ENCODE peak calls at places on chromosomes 1 and 21, in six cellular contexts. One of them, this sample, is unnamed.

GRCh38 chr1:205312866-205313680 is 8.5 kb downstream of the NUAK2 start:
- DNase-seq in CD4-positive, alpha-beta T cell: no peak
- DNase-seq in sigmoid colon: no peak
- DNase-seq in HCT116: no peak
- DNase-seq in PC-3: no peak
- DNase-seq in fibroblast of lung: no peak
- DNase-seq in this sample: no peak

GRCh38 chr1:151175910-151176309 is at the start of gene TMOD4:
- DNase-seq in CD4-positive, alpha-beta T cell: no peak
- DNase-seq in sigmoid colon: no peak
- DNase-seq in HCT116: no peak
- DNase-seq in PC-3: no peak
- DNase-seq in fibroblast of lung: no peak
- DNase-seq in this sample: peak

GRCh38 chr21:42807938-42808613 is 71.3 kb downstream of the WDR4 start:
- DNase-seq in CD4-positive, alpha-beta T cell: no peak
- DNase-seq in sigmoid colon: no peak
- DNase-seq in HCT116: no peak
- DNase-seq in PC-3: no peak
- DNase-seq in fibroblast of lung: no peak
- DNase-seq in this sample: no peak

GRCh38 chr1:245657371-245657770 is 502.6 kb downstream of the KIF26B start:
- DNase-seq in CD4-positive, alpha-beta T cell: no peak
- DNase-seq in sigmoid colon: no peak
- DNase-seq in HCT116: no peak
- DNase-seq in PC-3: no peak
- DNase-seq in fibroblast of lung: no peak
- DNase-seq in this sample: no peak

GRCh38 chr1:200625381-200625824 is 4.9 kb upstream of the KIF14 start:
- DNase-seq in CD4-positive, alpha-beta T cell: no peak
- DNase-seq in sigmoid colon: no peak
- DNase-seq in HCT116: no peak
- DNase-seq in PC-3: no peak
- DNase-seq in fibroblast of lung: peak
- DNase-seq in this sample: no peak

GRCh38 chr21:31284797-31285397 is 59.2 kb downstream of the TIAM1 start:
- DNase-seq in CD4-positive, alpha-beta T cell: no peak
- DNase-seq in sigmoid colon: no peak
- DNase-seq in HCT116: peak
- DNase-seq in PC-3: no peak
- DNase-seq in fibroblast of lung: peak
- DNase-seq in this sample: peak

GRCh38 chr1:205523891-205524793 is 19.7 kb downstream of the CDK18 start:
- DNase-seq in CD4-positive, alpha-beta T cell: peak
- DNase-seq in sigmoid colon: peak
- DNase-seq in HCT116: peak
- DNase-seq in PC-3: peak
- DNase-seq in fibroblast of lung: peak
- DNase-seq in this sample: peak

GRCh38 chr1:7954683-7955082 is 6.8 kb upstream of the PARK7 start:
- DNase-seq in CD4-positive, alpha-beta T cell: no peak
- DNase-seq in sigmoid colon: no peak
- DNase-seq in HCT116: no peak
- DNase-seq in PC-3: no peak
- DNase-seq in fibroblast of lung: no peak
- DNase-seq in this sample: no peak

GRCh38 chr1:33660244-33660643 is 187.8 kb downstream of the ZSCAN20 start:
- DNase-seq in CD4-positive, alpha-beta T cell: no peak
- DNase-seq in sigmoid colon: no peak
- DNase-seq in HCT116: no peak
- DNase-seq in PC-3: peak
- DNase-seq in fibroblast of lung: no peak
- DNase-seq in this sample: no peak

GRCh38 chr1:66478116-66478515 is 55.8 kb upstream of the SGIP1 start:
- DNase-seq in CD4-positive, alpha-beta T cell: no peak
- DNase-seq in sigmoid colon: no peak
- DNase-seq in HCT116: no peak
- DNase-seq in PC-3: peak
- DNase-seq in fibroblast of lung: peak
- DNase-seq in this sample: peak

GRCh38 chr1:220453371-220453770 is 74.6 kb upstream of the MARK1 start:
- DNase-seq in CD4-positive, alpha-beta T cell: no peak
- DNase-seq in sigmoid colon: no peak
- DNase-seq in HCT116: no peak
- DNase-seq in PC-3: no peak
- DNase-seq in fibroblast of lung: no peak
- DNase-seq in this sample: no peak

GRCh38 chr21:41364308-41364707 is 2.5 kb downstream of the MX2 start:
- DNase-seq in CD4-positive, alpha-beta T cell: no peak
- DNase-seq in sigmoid colon: no peak
- DNase-seq in HCT116: no peak
- DNase-seq in PC-3: peak
- DNase-seq in fibroblast of lung: no peak
- DNase-seq in this sample: no peak

GRCh38 chr1:220924331-220924730 is 45.1 kb downstream of the HLX start:
- DNase-seq in CD4-positive, alpha-beta T cell: no peak
- DNase-seq in sigmoid colon: no peak
- DNase-seq in HCT116: no peak
- DNase-seq in PC-3: peak
- DNase-seq in fibroblast of lung: no peak
- DNase-seq in this sample: no peak

GRCh38 chr1:89953072-89953626 is 41.8 kb upstream of the ZNF326 start:
- DNase-seq in CD4-positive, alpha-beta T cell: peak
- DNase-seq in sigmoid colon: no peak
- DNase-seq in HCT116: peak
- DNase-seq in PC-3: peak
- DNase-seq in fibroblast of lung: peak
- DNase-seq in this sample: peak

GRCh38 chr1:245687636-245688535 is 533.1 kb downstream of the KIF26B start:
- DNase-seq in CD4-positive, alpha-beta T cell: no peak
- DNase-seq in sigmoid colon: no peak
- DNase-seq in HCT116: no peak
- DNase-seq in PC-3: no peak
- DNase-seq in fibroblast of lung: peak
- DNase-seq in this sample: no peak

GRCh38 chr1:204340137-204340536 is 19.6 kb downstream of the PLEKHA6 start:
- DNase-seq in CD4-positive, alpha-beta T cell: no peak
- DNase-seq in sigmoid colon: no peak
- DNase-seq in HCT116: no peak
- DNase-seq in PC-3: no peak
- DNase-seq in fibroblast of lung: no peak
- DNase-seq in this sample: no peak

DNA sequence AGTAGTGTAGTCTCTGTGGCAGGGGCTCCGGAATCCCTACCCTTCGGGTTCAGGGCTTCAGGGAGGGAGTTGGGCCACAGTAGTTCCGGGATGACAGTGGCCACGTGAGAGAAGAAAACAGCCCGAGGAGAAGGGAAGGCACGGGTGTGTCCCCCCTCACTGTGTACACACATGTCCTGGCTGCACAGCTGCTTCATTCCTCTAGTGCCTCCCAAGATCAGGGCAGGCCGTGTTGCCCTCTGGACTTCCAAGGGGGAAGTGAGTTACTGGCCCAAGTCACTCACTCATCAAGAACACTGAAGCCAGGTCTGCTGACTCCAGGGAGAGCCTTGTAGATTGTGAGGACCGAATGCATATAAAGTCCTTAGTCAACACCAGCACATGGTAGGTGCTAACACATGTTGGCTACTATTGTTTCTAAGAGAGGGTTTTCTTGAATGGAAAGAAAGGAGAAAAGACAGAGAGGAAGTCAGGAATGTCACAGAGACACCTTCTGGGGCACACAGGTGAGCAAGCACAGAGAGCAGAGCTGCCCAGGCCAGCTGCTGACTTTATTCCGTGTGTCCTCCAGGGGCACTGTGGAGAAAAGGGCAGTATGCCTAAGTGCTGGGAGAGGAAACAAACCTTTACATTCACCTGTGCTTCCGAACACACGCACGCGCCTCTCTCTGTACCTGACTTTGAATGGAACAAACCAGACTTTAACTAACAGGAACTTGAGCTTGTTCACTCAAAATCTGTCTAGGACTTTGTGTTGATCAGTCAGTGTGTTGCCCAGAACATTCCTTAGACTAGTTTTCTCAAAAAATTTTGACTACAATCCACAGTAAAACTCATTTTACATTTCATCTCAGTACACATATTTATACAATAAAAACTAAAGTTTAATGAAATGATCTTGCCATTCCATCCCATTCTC is 40.0 kb downstream of the LHX4 start:
- DNase-seq in CD4-positive, alpha-beta T cell: no peak
- DNase-seq in sigmoid colon: peak
- DNase-seq in HCT116: no peak
- DNase-seq in PC-3: peak
- DNase-seq in fibroblast of lung: no peak
- DNase-seq in this sample: no peak
- TF ChIP-seq CTCF in CD4-positive, alpha-beta T cell: no peak
- TF ChIP-seq CTCF in sigmoid colon: no peak
- TF ChIP-seq CTCF in HCT116: peak
- TF ChIP-seq CTCF in PC-3: peak
- TF ChIP-seq CTCF in fibroblast of lung: no peak
- TF ChIP-seq CTCF in this sample: peak

DNA sequence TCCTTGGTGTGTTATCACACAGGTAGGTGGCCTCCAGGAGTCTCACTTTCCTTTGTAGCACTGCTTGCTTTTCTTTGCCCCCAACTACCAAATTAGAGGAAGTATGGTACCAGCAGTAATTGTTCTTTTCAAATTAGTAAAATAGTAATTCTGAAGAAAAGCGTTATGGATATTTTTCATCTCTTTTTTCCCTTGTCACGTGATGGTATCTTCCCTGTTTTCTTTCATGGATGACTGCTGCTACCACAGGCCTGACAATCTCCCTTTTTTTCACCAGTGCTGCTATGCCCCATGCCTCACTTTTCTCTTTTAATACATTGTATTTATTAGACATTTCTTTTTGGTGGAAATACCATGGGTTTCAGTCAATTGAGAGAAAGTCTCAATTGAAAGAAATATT is 3.3 kb downstream of the ZBTB37 start:
- DNase-seq in CD4-positive, alpha-beta T cell: no peak
- DNase-seq in sigmoid colon: no peak
- DNase-seq in HCT116: no peak
- DNase-seq in PC-3: no peak
- DNase-seq in fibroblast of lung: no peak
- DNase-seq in this sample: no peak
- H3K27ac ChIP-seq in CD4-positive, alpha-beta T cell: no peak
- H3K27ac ChIP-seq in sigmoid colon: no peak
- H3K27ac ChIP-seq in HCT116: no peak
- H3K27ac ChIP-seq in PC-3: no peak
- H3K27ac ChIP-seq in fibroblast of lung: no peak
- H3K27ac ChIP-seq in this sample: no peak

GRCh38 chr1:41475859-41476567 is 8.5 kb downstream of the EDN2 start:
- DNase-seq in CD4-positive, alpha-beta T cell: no peak
- DNase-seq in sigmoid colon: no peak
- DNase-seq in HCT116: no peak
- DNase-seq in PC-3: no peak
- DNase-seq in fibroblast of lung: peak
- DNase-seq in this sample: no peak

GRCh38 chr1:41475346-41475745 is 9.1 kb downstream of the EDN2 start:
- DNase-seq in CD4-positive, alpha-beta T cell: no peak
- DNase-seq in sigmoid colon: no peak
- DNase-seq in HCT116: no peak
- DNase-seq in PC-3: no peak
- DNase-seq in fibroblast of lung: no peak
- DNase-seq in this sample: no peak

GRCh38 chr1:41478118-41478748 is 6.2 kb downstream of the EDN2 start:
- DNase-seq in CD4-positive, alpha-beta T cell: no peak
- DNase-seq in sigmoid colon: peak
- DNase-seq in HCT116: no peak
- DNase-seq in PC-3: no peak
- DNase-seq in fibroblast of lung: no peak
- DNase-seq in this sample: no peak

GRCh38 chr1:41474490-41475271 is 9.8 kb downstream of the EDN2 start:
- DNase-seq in CD4-positive, alpha-beta T cell: no peak
- DNase-seq in sigmoid colon: peak
- DNase-seq in HCT116: no peak
- DNase-seq in PC-3: no peak
- DNase-seq in fibroblast of lung: peak
- DNase-seq in this sample: no peak

DNA sequence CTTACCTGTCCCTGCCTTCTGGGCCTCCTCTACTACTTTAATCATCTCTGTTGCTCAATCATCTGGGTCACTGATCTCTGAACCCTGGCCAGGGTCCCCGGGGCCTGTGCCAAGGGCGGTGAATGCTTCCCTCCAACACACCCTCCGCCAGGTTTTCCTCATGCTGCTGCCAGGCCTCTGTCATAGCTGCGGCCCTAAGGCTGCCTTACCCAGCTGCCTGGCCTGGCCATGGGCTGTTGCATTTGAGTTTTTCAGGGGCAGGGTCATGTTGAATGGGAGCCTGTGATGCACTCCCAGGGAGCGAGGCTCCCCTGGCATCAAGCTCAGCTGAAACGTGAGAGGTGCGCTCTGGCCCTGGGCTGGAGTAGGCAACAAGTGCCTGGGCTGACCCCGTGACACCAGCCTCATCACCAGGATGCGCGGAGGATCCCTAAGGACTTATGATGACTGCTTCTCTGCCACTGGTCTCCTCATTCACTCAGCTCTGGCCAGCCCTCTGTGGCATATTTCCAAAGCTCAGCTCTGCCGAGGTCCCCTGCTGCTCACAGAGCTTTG is 7.6 kb downstream of the EDN2 start:
- DNase-seq in CD4-positive, alpha-beta T cell: no peak
- DNase-seq in sigmoid colon: peak
- DNase-seq in HCT116: no peak
- DNase-seq in PC-3: no peak
- DNase-seq in fibroblast of lung: no peak
- DNase-seq in this sample: peak
- TF ChIP-seq CTCF in CD4-positive, alpha-beta T cell: no peak
- TF ChIP-seq CTCF in sigmoid colon: no peak
- TF ChIP-seq CTCF in HCT116: no peak
- TF ChIP-seq CTCF in PC-3: no peak
- TF ChIP-seq CTCF in fibroblast of lung: no peak
- TF ChIP-seq CTCF in this sample: no peak

DNA sequence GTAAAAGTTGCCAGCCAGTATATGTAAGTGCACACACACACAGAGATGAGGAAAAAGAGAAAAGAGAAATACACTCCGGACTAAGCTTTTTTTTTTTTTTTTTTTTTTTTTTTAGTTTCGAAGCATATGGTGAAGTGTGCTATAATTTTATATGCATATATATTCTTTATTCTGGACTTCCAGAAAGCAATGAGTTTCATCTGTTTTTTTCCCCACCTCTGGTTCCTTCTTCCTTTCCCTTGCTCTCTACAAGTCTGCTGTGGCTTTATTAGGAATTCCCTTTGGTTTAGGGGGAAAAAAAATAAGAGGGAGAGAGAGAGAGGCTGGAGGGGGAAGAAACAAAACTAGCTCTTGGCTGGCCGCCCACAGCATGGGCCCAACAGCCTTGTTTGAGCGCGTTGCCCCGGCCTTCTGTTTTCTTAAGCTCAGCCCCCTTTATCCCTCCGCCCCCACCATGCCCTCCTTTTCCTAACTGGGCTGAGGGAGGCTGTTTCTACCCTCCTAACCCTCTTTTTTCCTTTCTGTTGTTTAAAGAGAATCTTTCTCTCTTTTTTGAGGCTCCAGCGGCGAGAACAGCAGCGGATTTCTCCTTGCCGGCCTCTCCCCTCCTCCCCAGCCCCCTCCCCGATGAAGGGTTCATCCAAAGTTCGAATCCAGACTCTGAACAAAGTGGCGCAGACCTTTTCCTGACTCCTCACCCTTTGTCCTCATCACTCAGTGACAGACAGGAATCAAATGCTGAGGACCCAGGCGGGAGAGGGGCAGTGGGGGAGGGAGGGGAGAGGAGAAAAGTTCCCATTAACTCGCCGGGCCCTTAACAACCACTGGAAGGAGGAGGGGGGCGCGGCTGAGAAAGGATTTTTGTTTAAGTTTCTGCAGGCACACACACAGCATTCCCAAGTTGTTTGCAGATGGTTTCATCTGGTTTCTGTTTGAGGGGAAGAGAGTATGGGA is 29.7 kb downstream of the PBX1 start:
- DNase-seq in CD4-positive, alpha-beta T cell: no peak
- DNase-seq in sigmoid colon: peak
- DNase-seq in HCT116: no peak
- DNase-seq in PC-3: no peak
- DNase-seq in fibroblast of lung: peak
- DNase-seq in this sample: peak
- H3K27ac ChIP-seq in CD4-positive, alpha-beta T cell: no peak
- H3K27ac ChIP-seq in sigmoid colon: peak
- H3K27ac ChIP-seq in HCT116: no peak
- H3K27ac ChIP-seq in PC-3: no peak
- H3K27ac ChIP-seq in fibroblast of lung: peak
- H3K27ac ChIP-seq in this sample: peak

This sample was measured in brain microvascular endothelial cell.